ENCODE peak calls at places on chromosome 6, in eight cellular contexts. G, X, U, I, N, M, Z and J are unnamed samples.
A peak's percentile ranks its signal among the peaks of the same experiment; 100 is the strongest.

GRCh38 chr6:118652051-118652699 is 784 bp upstream of the CEP85L start:
- DNase-seq in X (no peak), U (no peak), M (no peak), N (no peak), I (no peak), G (no peak), Z (no peak), J (no peak)

GRCh38 chr6:28553986-28554881 is 28.6 kb downstream of the GPX5 start:
- DNase-seq in Z (peak; percentile 77), N (no peak), X (no peak), M (no peak), I (no peak), U (no peak), G (no peak), J (no peak)

GRCh38 chr6:113758725-113759576 is 98.2 kb upstream of the MARCKS start:
- DNase-seq in I (no peak), M (no peak), X (no peak), G (no peak), Z (no peak), U (no peak), N (no peak), J (no peak)

GRCh38 chr6:121759370-121759769 is 323.9 kb downstream of the GJA1 start:
- DNase-seq in M (no peak), Z (no peak), I (no peak), N (no peak), U (no peak), X (no peak), G (no peak), J (no peak)

GRCh38 chr6:188821-189655 is 103.2 kb upstream of the DUSP22 start:
- DNase-seq in G (peak; percentile 94), I (peak; percentile 78), Z (peak; percentile 90), M (peak; percentile 85), X (peak; percentile 84), U (peak; percentile 82), N (peak; percentile 73), J (peak; percentile 85)

GRCh38 chr6:74785236-74785635 is 420.6 kb downstream of the COL12A1 start:
- DNase-seq in M (no peak), I (no peak), U (no peak), Z (no peak), N (no peak), G (no peak), X (no peak), J (no peak)

GRCh38 chr6:149182262-149182661 is 135.2 kb upstream of the TAB2 start:
- DNase-seq in X (no peak), G (no peak), M (no peak), Z (no peak), U (no peak), N (no peak), I (peak; percentile 43), J (peak; percentile 12)

GRCh38 chr6:73955800-73956199 is 259.8 kb downstream of the CD109 start:
- DNase-seq in G (no peak), U (no peak), Z (no peak), X (no peak), I (no peak), N (no peak), M (no peak), J (no peak)

GRCh38 chr6:44976677-44977405 is 351.3 kb upstream of the RUNX2 start:
- DNase-seq in U (no peak), X (no peak), N (no peak), G (peak; percentile 26), I (no peak), M (no peak), Z (no peak), J (no peak)

GRCh38 chr6:84118191-84118590 is 84.6 kb downstream of the MRAP2 start:
- DNase-seq in N (no peak), X (no peak), U (no peak), G (no peak), I (no peak), Z (no peak), M (no peak), J (no peak)

GRCh38 chr6:158358450-158359077 is 46.3 kb downstream of the TULP4 start:
- DNase-seq in M (peak; percentile 50), G (no peak), Z (no peak), U (peak; percentile 65), N (no peak), X (no peak), I (no peak), J (peak; percentile 46)

GRCh38 chr6:126127662-126128061 is 141.3 kb downstream of the TRMT11 start:
- DNase-seq in Z (no peak), M (no peak), U (no peak), N (peak; percentile 13), X (no peak), G (no peak), I (no peak), J (no peak)

GRCh38 chr6:13579911-13580310 is 5.5 kb downstream of the SIRT5 start:
- DNase-seq in I (no peak), U (no peak), Z (no peak), N (no peak), M (no peak), X (no peak), G (no peak), J (no peak)

GRCh38 chr6:130132286-130132701 is 90.5 kb downstream of the SAMD3 start:
- DNase-seq in N (no peak), X (no peak), M (no peak), G (no peak), I (no peak), Z (no peak), U (no peak), J (peak; percentile 52)

GRCh38 chr6:109456710-109457595 is 1.4 kb upstream of the MICAL1 start:
- DNase-seq in U (no peak), M (peak; percentile 78), Z (no peak), X (no peak), I (peak; percentile 64), G (no peak), N (no peak), J (peak; percentile 73)

GRCh38 chr6:32814145-32814544 is 2.7 kb downstream of the HLA-DOB start:
- DNase-seq in Z (no peak), I (no peak), N (no peak), U (no peak), M (no peak), G (no peak), X (no peak), J (no peak)

GRCh38 chr6:168785720-168786511 is 344.9 kb downstream of the SMOC2 start:
- DNase-seq in M (no peak), U (peak; percentile 64), X (no peak), I (no peak), N (no peak), G (no peak), Z (no peak), J (no peak)

GRCh38 chr6:114200896-114201295 is 141.9 kb downstream of the HS3ST5 start:
- DNase-seq in N (no peak), X (no peak), I (no peak), M (no peak), G (no peak), Z (peak; percentile 8), U (no peak), J (no peak)

GRCh38 chr6:101607286-101607685 is 213.8 kb downstream of the GRIK2 start:
- DNase-seq in G (no peak), I (no peak), U (no peak), N (no peak), Z (no peak), X (no peak), M (no peak), J (no peak)

GRCh38 chr6:140541288-140541687 is 1166.8 kb upstream of the CITED2 start:
- DNase-seq in G (no peak), I (no peak), Z (no peak), N (no peak), M (no peak), U (no peak), X (no peak), J (no peak)

GRCh38 chr6:36427781-36428345 is 14.8 kb downstream of the PXT1 start:
- DNase-seq in N (peak; percentile 47), U (no peak), Z (no peak), G (no peak), M (no peak), I (no peak), X (no peak), J (no peak)

GRCh38 chr6:72619883-72620696 is 1.8 kb upstream of the KCNQ5 start:
- DNase-seq in I (no peak), Z (no peak), G (peak; percentile 65), X (no peak), N (no peak), U (peak; percentile 64), M (peak; percentile 30), J (peak; percentile 41)

GRCh38 chr6:144597511-144597910 is 312.4 kb downstream of the UTRN start:
- DNase-seq in N (no peak), I (no peak), G (no peak), Z (no peak), X (no peak), U (no peak), M (no peak), J (no peak)

DNA sequence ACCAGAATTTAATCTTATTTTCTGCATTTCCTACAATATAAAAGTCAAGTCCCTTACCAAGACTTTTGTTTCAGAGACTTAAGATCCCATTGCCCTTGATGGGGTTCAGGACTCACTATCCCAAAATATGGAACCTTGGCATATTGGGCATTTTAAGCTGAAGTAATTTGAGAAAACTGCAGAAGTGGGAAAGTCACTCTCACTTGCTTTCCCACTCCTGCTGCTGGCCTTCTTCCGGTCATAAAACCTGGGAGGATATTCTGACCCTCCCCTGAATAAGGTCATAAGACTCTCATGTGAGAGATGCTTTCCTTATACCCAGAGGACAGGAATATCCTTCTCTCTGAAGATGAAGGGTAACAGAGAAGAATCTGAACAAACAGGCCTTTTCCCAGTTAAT is 92.8 kb upstream of the IFNGR1 start:
- DNase-seq in Z (no peak), I (no peak), M (no peak), X (no peak), U (no peak), G (no peak), N (no peak), J (no peak)
- H3K4me1 ChIP-seq in Z (peaks cover 41% of the 10 kb centered on the region), I (peaks cover 4% of the 10 kb centered on the region), M (peaks cover 17% of the 10 kb centered on the region), X (no peaks in the 10 kb centered on the region), U (peaks cover 7% of the 10 kb centered on the region), G (peaks cover 11% of the 10 kb centered on the region), N (peaks cover 24% of the 10 kb centered on the region), J (peaks cover 8% of the 10 kb centered on the region)

GRCh38 chr6:52136934-52137467 is 49.2 kb upstream of the IL17A start:
- DNase-seq in N (no peak), G (no peak), X (no peak), Z (no peak), I (no peak), M (no peak), U (no peak), J (no peak)
- TF ChIP-seq EP300 in N (no peak), G (no peak), X (no peak), Z (no peak), I (no peak), M (no peak), U (no peak), J (no peak)

DNA sequence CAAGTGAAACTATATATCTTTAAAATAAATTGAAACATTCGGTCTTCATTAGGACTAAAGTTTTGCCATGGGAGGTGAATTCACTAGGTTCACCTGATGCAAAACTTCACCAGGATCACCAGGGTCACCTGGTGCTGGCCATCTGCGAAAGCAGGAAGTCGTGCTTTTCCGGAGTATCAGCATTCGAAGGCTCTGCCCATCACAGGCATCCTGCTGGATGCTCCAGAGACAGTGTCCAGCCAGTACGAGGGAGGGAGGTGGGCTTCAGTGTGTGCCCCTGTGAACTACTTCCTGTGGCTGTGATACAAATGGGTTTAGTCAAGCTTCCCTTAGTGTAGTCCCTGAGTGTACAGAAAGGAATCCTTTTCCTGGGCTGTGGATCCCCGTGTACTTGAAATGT is 3.4 kb upstream of the RPS6KA2 start:
- DNase-seq in M (no peak), U (no peak), N (no peak), G (no peak), Z (no peak), X (no peak), I (no peak), J (no peak)
- H3K4me1 ChIP-seq in M (peaks cover 25% of the 10 kb centered on the region), U (peaks cover 11% of the 10 kb centered on the region), N (peaks cover 10% of the 10 kb centered on the region), G (peaks cover 17% of the 10 kb centered on the region), Z (peaks cover 12% of the 10 kb centered on the region), X (no peaks in the 10 kb centered on the region), I (peaks cover 3% of the 10 kb centered on the region), J (peaks cover 15% of the 10 kb centered on the region)

GRCh38 chr6:42091718-42092023 is 41.3 kb downstream of the TAF8 start:
- DNase-seq in X (no peak), M (no peak), U (no peak), G (no peak), I (no peak), Z (no peak), N (no peak), J (no peak)
- TF ChIP-seq EP300 in X (no peak), M (no peak), U (no peak), G (no peak), I (no peak), Z (no peak), N (no peak), J (no peak)